ENCODE peak calls at places on chromosomes 6 and 20, in eight cellular contexts. Y is BE2C, V is body of pancreas, C is epithelial cell of esophagus, P is neural progenitor cell, R is GM13977, E is AG10803, H is WTC11. Z is an unnamed sample.

GRCh38 chr6:73722318-73723060 is 26.5 kb downstream of the CD109 start:
- DNase-seq in Y (no peak), V (no peak), C (peak), P (no peak), R (peak), E (peak), H (no peak), Z (peak)

GRCh38 chr20:60035-60918 is 27.2 kb upstream of the DEFB125 start:
- DNase-seq in Y (no peak), V (no peak), C (no peak), P (no peak), R (no peak), E (peak), H (no peak), Z (no peak)

GRCh38 chr6:20700375-20700774 is 166.1 kb downstream of the CDKAL1 start:
- DNase-seq in Y (no peak), V (peak), C (peak), P (no peak), R (no peak), E (no peak), H (no peak), Z (peak)

GRCh38 chr6:35048031-35048613 is 93.0 kb downstream of the TCP11 start:
- DNase-seq in Y (no peak), V (peak), C (no peak), P (peak), R (no peak), E (no peak), H (no peak), Z (no peak)

GRCh38 chr6:15481892-15482291 is 180.9 kb downstream of the DTNBP1 start:
- DNase-seq in Y (peak), V (no peak), C (peak), P (no peak), R (peak), E (no peak), H (no peak), Z (peak)

GRCh38 chr6:17700421-17701416 is 6.0 kb downstream of the NUP153 start:
- DNase-seq in Y (no peak), V (no peak), C (no peak), P (no peak), R (no peak), E (no peak), H (no peak), Z (no peak)

GRCh38 chr6:147787407-147787806 is 278.9 kb downstream of the SAMD5 start:
- DNase-seq in Y (no peak), V (no peak), C (no peak), P (no peak), R (no peak), E (no peak), H (no peak), Z (no peak)

GRCh38 chr6:51147756-51148155 is 329.1 kb downstream of the TFAP2B start:
- DNase-seq in Y (no peak), V (no peak), C (peak), P (no peak), R (no peak), E (no peak), H (no peak), Z (peak)

GRCh38 chr6:153096031-153096430 is 35.1 kb downstream of the RGS17 start:
- DNase-seq in Y (no peak), V (no peak), C (no peak), P (no peak), R (no peak), E (no peak), H (no peak), Z (no peak)

GRCh38 chr6:130843575-130844320 is 16.5 kb downstream of the SMLR1 start:
- DNase-seq in Y (no peak), V (no peak), C (peak), P (peak), R (peak), E (peak), H (no peak), Z (peak)

GRCh38 chr20:20638877-20639276 is 73.6 kb downstream of the RALGAPA2 start:
- DNase-seq in Y (no peak), V (no peak), C (no peak), P (no peak), R (no peak), E (no peak), H (no peak), Z (no peak)

GRCh38 chr20:45088247-45088646 is 12.7 kb downstream of the KCNS1 start:
- DNase-seq in Y (no peak), V (no peak), C (peak), P (no peak), R (no peak), E (peak), H (no peak), Z (peak)

DNA sequence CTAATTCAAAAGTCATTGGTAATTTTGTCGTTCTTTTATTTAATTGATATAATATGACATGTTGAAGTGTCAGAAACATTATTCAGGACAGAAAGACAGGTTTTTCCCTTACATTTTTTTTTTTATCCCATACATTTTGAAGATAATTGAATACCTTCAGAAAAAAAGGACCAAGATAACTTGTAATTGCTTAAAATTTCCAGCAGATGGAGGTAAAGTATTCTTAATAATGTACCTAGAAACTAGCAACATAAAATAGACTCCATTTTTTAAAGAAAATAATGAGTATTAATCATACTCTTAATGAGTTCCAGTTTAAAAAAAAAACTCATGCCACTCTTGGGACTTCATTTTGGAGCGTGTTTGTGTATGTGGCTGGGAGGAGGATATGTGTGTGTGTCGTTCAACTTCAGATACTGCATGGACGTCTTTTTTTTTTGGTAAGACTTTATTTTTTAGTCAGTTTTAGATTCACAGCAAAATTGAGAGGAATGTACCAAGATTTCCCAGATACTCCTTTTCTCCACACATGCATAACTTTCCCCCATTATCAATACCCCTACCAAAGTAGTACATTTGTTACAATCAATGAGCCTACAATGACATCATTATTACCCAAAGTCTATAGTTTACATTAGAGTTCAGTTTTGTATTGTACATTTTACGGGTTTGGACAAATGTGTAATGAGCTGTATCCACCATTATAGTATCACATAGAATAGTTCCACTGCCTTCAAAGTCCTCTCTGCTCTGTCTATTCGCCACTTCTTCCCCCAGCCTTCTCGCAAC is 79.4 kb downstream of the ROS1 start:
- DNase-seq in Y (no peak), V (no peak), C (peak), P (peak), R (peak), E (peak), H (no peak), Z (peak)
- TF ChIP-seq CTCF in Y (peak), V (peak), C (peak), P (peak), R (peak), E (peak), H (peak), Z (peak)

GRCh38 chr6:158595223-158595622 is 35.3 kb downstream of the TMEM181 start:
- DNase-seq in Y (no peak), V (no peak), C (peak), P (no peak), R (no peak), E (peak), H (no peak), Z (no peak)
- TF ChIP-seq CTCF in Y (peak), V (no peak), C (peak), P (no peak), R (no peak), E (peak), H (no peak), Z (peak)

GRCh38 chr6:159540152-159540551 is 152.9 kb downstream of the SOD2 start:
- DNase-seq in Y (peak), V (no peak), C (no peak), P (peak), R (no peak), E (no peak), H (peak), Z (peak)
- TF ChIP-seq CTCF in Y (peak), V (no peak), C (no peak), P (peak), R (peak), E (no peak), H (peak), Z (peak)

GRCh38 chr6:40588480-40588879 is 1.3 kb upstream of the LRFN2 start:
- DNase-seq in Y (no peak), V (no peak), C (no peak), P (no peak), R (no peak), E (no peak), H (no peak), Z (no peak)

GRCh38 chr6:40588070-40588384 is 863 bp upstream of the LRFN2 start:
- DNase-seq in Y (no peak), V (no peak), C (no peak), P (no peak), R (no peak), E (no peak), H (no peak), Z (no peak)

GRCh38 chr6:40586369-40586768 is 795 bp downstream of the LRFN2 start:
- DNase-seq in Y (peak), V (no peak), C (no peak), P (no peak), R (no peak), E (no peak), H (peak), Z (no peak)

GRCh38 chr6:40586800-40587201 is 363 bp downstream of the LRFN2 start:
- DNase-seq in Y (peak), V (peak), C (no peak), P (peak), R (no peak), E (no peak), H (no peak), Z (no peak)

DNA sequence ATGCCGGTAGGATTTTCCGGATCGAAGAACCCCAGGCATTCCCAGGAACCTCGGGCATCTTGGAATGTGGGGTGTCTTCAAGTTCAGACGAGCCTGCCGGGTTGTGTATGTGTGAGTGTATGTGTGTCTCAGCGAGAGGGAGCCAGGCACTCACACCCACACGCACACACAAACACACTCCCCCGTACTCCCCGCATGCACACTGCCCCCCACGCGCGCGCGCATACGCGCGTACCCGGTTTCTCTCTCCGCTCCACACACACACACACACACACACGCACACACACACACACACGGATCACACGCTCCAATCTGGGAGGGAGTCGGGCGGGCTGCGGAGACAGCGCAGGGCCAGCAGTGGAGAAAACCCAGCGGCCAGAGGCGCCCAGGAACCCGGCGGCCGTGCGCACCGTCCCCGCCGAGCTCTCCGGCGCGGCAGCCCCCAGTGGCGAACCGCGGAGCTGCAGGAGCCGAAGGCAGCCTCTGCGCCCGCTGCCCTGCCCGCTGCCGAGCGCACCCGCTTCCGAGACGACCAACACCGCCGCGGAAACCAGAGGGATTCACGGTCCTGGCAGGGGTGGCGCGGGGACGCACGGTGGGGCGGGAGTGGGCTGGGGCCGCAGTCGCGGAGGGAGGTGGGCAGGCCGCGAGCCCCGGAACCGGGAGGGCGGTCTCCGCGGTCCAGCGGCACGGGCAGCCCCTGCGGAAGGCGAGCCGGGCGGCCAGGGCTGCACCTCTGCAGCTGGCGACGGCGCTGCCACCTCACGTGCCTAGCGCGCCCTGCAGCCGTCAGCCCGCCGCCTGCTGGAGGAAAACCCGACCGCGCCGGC is at the start of gene LRFN2:
- DNase-seq in Y (peak), V (peak), C (peak), P (peak), R (peak), E (peak), H (peak), Z (peak)
- TF ChIP-seq CTCF in Y (peak), V (peak), C (peak), P (peak), R (peak), E (peak), H (peak), Z (peak)

GRCh38 chr20:47784599-47785320 is 521 bp downstream of the SULF2 start:
- DNase-seq in Y (peak), V (no peak), C (peak), P (peak), R (peak), E (peak), H (peak), Z (peak)
- TF ChIP-seq CTCF in Y (peak), V (no peak), C (peak), P (peak), R (no peak), E (peak), H (no peak), Z (peak)

DNA sequence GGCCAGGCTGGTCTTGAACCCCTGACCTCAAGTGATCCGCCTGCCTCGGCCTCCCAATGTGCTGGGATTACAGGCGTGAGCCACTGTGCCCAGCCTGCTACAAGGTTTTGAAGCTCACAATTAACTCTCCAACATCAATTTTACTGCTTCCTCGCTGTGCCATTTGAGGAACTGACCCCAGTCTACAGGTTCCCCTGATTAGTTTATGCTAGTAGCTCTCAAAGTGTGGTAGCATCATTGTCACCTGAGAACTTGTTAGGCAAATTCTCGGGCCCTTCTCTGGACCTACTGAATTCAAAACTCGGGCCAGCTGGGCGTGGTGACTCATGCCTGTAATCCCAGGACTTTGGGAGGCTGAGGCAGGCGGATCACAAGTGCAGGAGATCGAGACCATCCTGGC is 49.4 kb downstream of the MCUR1 start:
- DNase-seq in Y (no peak), V (no peak), C (no peak), P (no peak), R (no peak), E (no peak), H (no peak), Z (no peak)
- TF ChIP-seq CTCF in Y (no peak), V (no peak), C (no peak), P (no peak), R (no peak), E (no peak), H (no peak), Z (no peak)

GRCh38 chr6:72525821-72526550 is 95.9 kb upstream of the KCNQ5 start:
- DNase-seq in Y (no peak), V (no peak), C (no peak), P (no peak), R (no peak), E (peak), H (no peak), Z (no peak)

GRCh38 chr6:72519871-72520270 is 102.0 kb upstream of the KCNQ5 start:
- DNase-seq in Y (no peak), V (no peak), C (no peak), P (no peak), R (no peak), E (no peak), H (no peak), Z (no peak)

GRCh38 chr6:72524011-72524645 is 97.7 kb upstream of the KCNQ5 start:
- DNase-seq in Y (no peak), V (no peak), C (peak), P (no peak), R (no peak), E (no peak), H (no peak), Z (peak)

GRCh38 chr6:72521684-72522083 is 100.2 kb upstream of the KCNQ5 start:
- DNase-seq in Y (no peak), V (no peak), C (no peak), P (no peak), R (no peak), E (no peak), H (no peak), Z (no peak)

DNA sequence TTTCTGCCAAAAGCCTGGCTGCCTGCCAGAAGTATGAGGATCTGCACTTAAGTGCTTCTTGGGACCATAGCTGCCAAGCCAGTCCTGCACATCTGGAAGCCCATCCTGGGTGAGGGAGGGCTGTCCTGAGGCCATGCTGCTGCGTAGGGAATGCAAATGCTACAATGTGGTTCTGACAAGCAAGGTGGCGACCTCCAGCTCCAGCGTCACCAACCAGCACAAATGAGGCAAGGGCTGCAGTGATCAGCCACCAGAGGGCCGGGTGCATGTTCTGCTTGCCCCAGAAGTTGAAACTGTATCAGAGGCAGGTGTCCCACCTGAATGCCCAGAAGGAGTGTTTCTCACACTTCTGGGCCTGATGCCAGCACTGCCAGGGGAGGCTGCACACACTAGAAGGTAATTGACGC is 99.1 kb upstream of the KCNQ5 start:
- DNase-seq in Y (peak), V (peak), C (peak), P (peak), R (no peak), E (no peak), H (peak), Z (peak)
- TF ChIP-seq CTCF in Y (peak), V (peak), C (no peak), P (peak), R (peak), E (no peak), H (peak), Z (no peak)

DNA sequence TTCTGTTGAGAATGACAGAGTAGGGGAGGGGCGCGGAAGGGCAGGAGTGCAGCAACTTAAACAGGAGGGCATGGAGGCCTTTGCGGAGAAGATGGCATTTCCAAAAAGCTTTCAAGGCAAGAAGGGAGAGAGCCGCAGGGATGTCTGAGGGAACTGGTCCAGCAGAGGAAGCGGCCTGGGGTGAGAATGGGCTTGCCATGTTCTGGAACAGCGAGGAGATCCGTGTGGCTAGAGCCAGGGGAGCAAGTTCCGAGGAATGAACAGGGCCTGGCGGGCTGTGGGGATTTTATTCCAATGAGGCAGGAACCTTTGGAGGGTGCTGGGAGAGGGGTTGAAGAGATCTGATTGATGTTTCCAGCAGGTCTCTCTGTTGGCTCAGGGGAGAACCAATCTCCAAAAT is 86.1 kb downstream of the PREX1 start:
- DNase-seq in Y (no peak), V (no peak), C (no peak), P (no peak), R (no peak), E (no peak), H (no peak), Z (no peak)
- TF ChIP-seq CTCF in Y (no peak), V (no peak), C (no peak), P (no peak), R (no peak), E (no peak), H (no peak), Z (no peak)